ENCODE peak calls at places on chromosomes 16 and 17, in five cellular contexts. One of them, this sample, is unnamed.
A peak's percentile ranks its signal among the peaks of the same experiment; 100 is the strongest.

GRCh38 chr17:47698749-47699535 is 5.0 kb downstream of the TBKBP1 start:
- DNase-seq in activated CD8-positive, alpha-beta T cell treated with anti-CD3 and anti-CD28 coated beads for 36 hours: peak; percentile 88
- DNase-seq in NCI-H1436: peak; percentile 47
- DNase-seq in AG08395: peak; percentile 91
- DNase-seq in esophagus muscularis mucosa: no peak
- DNase-seq in this sample: peak; percentile 60

GRCh38 chr16:84883301-84883700 is 63.5 kb downstream of the CRISPLD2 start:
- DNase-seq in activated CD8-positive, alpha-beta T cell treated with anti-CD3 and anti-CD28 coated beads for 36 hours: no peak
- DNase-seq in NCI-H1436: no peak
- DNase-seq in AG08395: peak; percentile 51
- DNase-seq in esophagus muscularis mucosa: no peak
- DNase-seq in this sample: no peak

GRCh38 chr17:72702136-72702735 is 390.3 kb downstream of the SLC39A11 start:
- DNase-seq in activated CD8-positive, alpha-beta T cell treated with anti-CD3 and anti-CD28 coated beads for 36 hours: no peak
- DNase-seq in NCI-H1436: no peak
- DNase-seq in AG08395: peak; percentile 71
- DNase-seq in esophagus muscularis mucosa: no peak
- DNase-seq in this sample: peak; percentile 91

GRCh38 chr17:58268326-58268725 is 12.4 kb downstream of the MPO start:
- DNase-seq in activated CD8-positive, alpha-beta T cell treated with anti-CD3 and anti-CD28 coated beads for 36 hours: no peak
- DNase-seq in NCI-H1436: no peak
- DNase-seq in AG08395: no peak
- DNase-seq in esophagus muscularis mucosa: no peak
- DNase-seq in this sample: no peak

GRCh38 chr16:55437627-55438026 is 41.4 kb upstream of the MMP2 start:
- DNase-seq in activated CD8-positive, alpha-beta T cell treated with anti-CD3 and anti-CD28 coated beads for 36 hours: no peak
- DNase-seq in NCI-H1436: no peak
- DNase-seq in AG08395: peak; percentile 63
- DNase-seq in esophagus muscularis mucosa: no peak
- DNase-seq in this sample: peak; percentile 95

GRCh38 chr17:75643033-75644017 is 10.1 kb downstream of the SMIM5 start:
- DNase-seq in activated CD8-positive, alpha-beta T cell treated with anti-CD3 and anti-CD28 coated beads for 36 hours: no peak
- DNase-seq in NCI-H1436: no peak
- DNase-seq in AG08395: no peak
- DNase-seq in esophagus muscularis mucosa: no peak
- DNase-seq in this sample: no peak

GRCh38 chr16:86461037-86461436 is 49.3 kb upstream of the FOXF1 start:
- DNase-seq in activated CD8-positive, alpha-beta T cell treated with anti-CD3 and anti-CD28 coated beads for 36 hours: no peak
- DNase-seq in NCI-H1436: no peak
- DNase-seq in AG08395: no peak
- DNase-seq in esophagus muscularis mucosa: no peak
- DNase-seq in this sample: no peak

GRCh38 chr17:7315570-7316243 is 547 bp upstream of the GPS2 start:
- DNase-seq in activated CD8-positive, alpha-beta T cell treated with anti-CD3 and anti-CD28 coated beads for 36 hours: no peak
- DNase-seq in NCI-H1436: no peak
- DNase-seq in AG08395: no peak
- DNase-seq in esophagus muscularis mucosa: no peak
- DNase-seq in this sample: no peak

GRCh38 chr16:84138824-84139627 is 6.0 kb downstream of the HSDL1 start:
- DNase-seq in activated CD8-positive, alpha-beta T cell treated with anti-CD3 and anti-CD28 coated beads for 36 hours: peak; percentile 78
- DNase-seq in NCI-H1436: peak; percentile 51
- DNase-seq in AG08395: peak; percentile 33
- DNase-seq in esophagus muscularis mucosa: no peak
- DNase-seq in this sample: no peak

GRCh38 chr16:14957576-14958322 is 17.1 kb upstream of the PDXDC1 start:
- DNase-seq in activated CD8-positive, alpha-beta T cell treated with anti-CD3 and anti-CD28 coated beads for 36 hours: no peak
- DNase-seq in NCI-H1436: no peak
- DNase-seq in AG08395: no peak
- DNase-seq in esophagus muscularis mucosa: no peak
- DNase-seq in this sample: no peak

GRCh38 chr17:59330314-59330942 is 1.0 kb upstream of the YPEL2 start:
- DNase-seq in activated CD8-positive, alpha-beta T cell treated with anti-CD3 and anti-CD28 coated beads for 36 hours: peak; percentile 11
- DNase-seq in NCI-H1436: no peak
- DNase-seq in AG08395: no peak
- DNase-seq in esophagus muscularis mucosa: no peak
- DNase-seq in this sample: no peak

GRCh38 chr17:7020894-7021664 is 1.8 kb upstream of the BCL6B start:
- DNase-seq in activated CD8-positive, alpha-beta T cell treated with anti-CD3 and anti-CD28 coated beads for 36 hours: no peak
- DNase-seq in NCI-H1436: no peak
- DNase-seq in AG08395: no peak
- DNase-seq in esophagus muscularis mucosa: no peak
- DNase-seq in this sample: no peak

GRCh38 chr17:64219571-64219970 is 43.5 kb downstream of the TEX2 start:
- DNase-seq in activated CD8-positive, alpha-beta T cell treated with anti-CD3 and anti-CD28 coated beads for 36 hours: no peak
- DNase-seq in NCI-H1436: no peak
- DNase-seq in AG08395: no peak
- DNase-seq in esophagus muscularis mucosa: no peak
- DNase-seq in this sample: no peak

GRCh38 chr17:60506312-60506711 is 19.7 kb downstream of the APPBP2 start:
- DNase-seq in activated CD8-positive, alpha-beta T cell treated with anti-CD3 and anti-CD28 coated beads for 36 hours: no peak
- DNase-seq in NCI-H1436: no peak
- DNase-seq in AG08395: peak; percentile 62
- DNase-seq in esophagus muscularis mucosa: no peak
- DNase-seq in this sample: peak; percentile 30

GRCh38 chr17:79476074-79476473 is 134.8 kb downstream of the RBFOX3 start:
- DNase-seq in activated CD8-positive, alpha-beta T cell treated with anti-CD3 and anti-CD28 coated beads for 36 hours: no peak
- DNase-seq in NCI-H1436: no peak
- DNase-seq in AG08395: no peak
- DNase-seq in esophagus muscularis mucosa: no peak
- DNase-seq in this sample: no peak

GRCh38 chr17:50123649-50124349 is 6.2 kb downstream of the SAMD14 start:
- DNase-seq in activated CD8-positive, alpha-beta T cell treated with anti-CD3 and anti-CD28 coated beads for 36 hours: no peak
- DNase-seq in NCI-H1436: no peak
- DNase-seq in AG08395: no peak
- DNase-seq in esophagus muscularis mucosa: no peak
- DNase-seq in this sample: no peak

GRCh38 chr16:86059253-86060171 is 160.6 kb downstream of the IRF8 start:
- DNase-seq in activated CD8-positive, alpha-beta T cell treated with anti-CD3 and anti-CD28 coated beads for 36 hours: no peak
- DNase-seq in NCI-H1436: no peak
- DNase-seq in AG08395: no peak
- DNase-seq in esophagus muscularis mucosa: no peak
- DNase-seq in this sample: no peak

GRCh38 chr17:28335959-28336871 is 654 bp downstream of the TNFAIP1 start:
- DNase-seq in activated CD8-positive, alpha-beta T cell treated with anti-CD3 and anti-CD28 coated beads for 36 hours: peak; percentile 60
- DNase-seq in NCI-H1436: peak; percentile 37
- DNase-seq in AG08395: peak; percentile 81
- DNase-seq in esophagus muscularis mucosa: no peak
- DNase-seq in this sample: peak; percentile 86

GRCh38 chr16:81096715-81097208 is 567 bp upstream of the GCSH start:
- DNase-seq in activated CD8-positive, alpha-beta T cell treated with anti-CD3 and anti-CD28 coated beads for 36 hours: no peak
- DNase-seq in NCI-H1436: no peak
- DNase-seq in AG08395: no peak
- DNase-seq in esophagus muscularis mucosa: no peak
- DNase-seq in this sample: no peak

GRCh38 chr16:75065149-75065807 is 51.3 kb downstream of the LDHD start:
- DNase-seq in activated CD8-positive, alpha-beta T cell treated with anti-CD3 and anti-CD28 coated beads for 36 hours: peak; percentile 65
- DNase-seq in NCI-H1436: no peak
- DNase-seq in AG08395: no peak
- DNase-seq in esophagus muscularis mucosa: no peak
- DNase-seq in this sample: no peak

GRCh38 chr16:71479420-71479819 is 9.7 kb downstream of the ZNF19 start:
- DNase-seq in activated CD8-positive, alpha-beta T cell treated with anti-CD3 and anti-CD28 coated beads for 36 hours: peak; percentile 18
- DNase-seq in NCI-H1436: peak; percentile 5
- DNase-seq in AG08395: no peak
- DNase-seq in esophagus muscularis mucosa: no peak
- DNase-seq in this sample: peak; percentile 44

GRCh38 chr16:87973721-87974120 is 22.5 kb downstream of the BANP start:
- DNase-seq in activated CD8-positive, alpha-beta T cell treated with anti-CD3 and anti-CD28 coated beads for 36 hours: no peak
- DNase-seq in NCI-H1436: no peak
- DNase-seq in AG08395: no peak
- DNase-seq in esophagus muscularis mucosa: no peak
- DNase-seq in this sample: no peak

GRCh38 chr16:26247063-26247462 is 555.3 kb downstream of the HS3ST4 start:
- DNase-seq in activated CD8-positive, alpha-beta T cell treated with anti-CD3 and anti-CD28 coated beads for 36 hours: peak; percentile 8
- DNase-seq in NCI-H1436: no peak
- DNase-seq in AG08395: no peak
- DNase-seq in esophagus muscularis mucosa: no peak
- DNase-seq in this sample: no peak

GRCh38 chr16:48133455-48134226 is 22.2 kb downstream of the ABCC12 start:
- DNase-seq in activated CD8-positive, alpha-beta T cell treated with anti-CD3 and anti-CD28 coated beads for 36 hours: no peak
- DNase-seq in NCI-H1436: no peak
- DNase-seq in AG08395: no peak
- DNase-seq in esophagus muscularis mucosa: no peak
- DNase-seq in this sample: no peak

GRCh38 chr17:49822829-49823228 is 25.0 kb downstream of the TAC4 start:
- DNase-seq in activated CD8-positive, alpha-beta T cell treated with anti-CD3 and anti-CD28 coated beads for 36 hours: no peak
- DNase-seq in NCI-H1436: no peak
- DNase-seq in AG08395: peak; percentile 59
- DNase-seq in esophagus muscularis mucosa: no peak
- DNase-seq in this sample: no peak

GRCh38 chr17:14843086-14843795 is 421.9 kb downstream of the PMP22 start:
- DNase-seq in activated CD8-positive, alpha-beta T cell treated with anti-CD3 and anti-CD28 coated beads for 36 hours: no peak
- DNase-seq in NCI-H1436: no peak
- DNase-seq in AG08395: no peak
- DNase-seq in esophagus muscularis mucosa: no peak
- DNase-seq in this sample: no peak

GRCh38 chr16:66420396-66420795 is 6.7 kb upstream of the BEAN1 start:
- DNase-seq in activated CD8-positive, alpha-beta T cell treated with anti-CD3 and anti-CD28 coated beads for 36 hours: no peak
- DNase-seq in NCI-H1436: no peak
- DNase-seq in AG08395: no peak
- DNase-seq in esophagus muscularis mucosa: no peak
- DNase-seq in this sample: no peak

GRCh38 chr17:48002920-48003685 is 32.2 kb downstream of the CDK5RAP3 start:
- DNase-seq in activated CD8-positive, alpha-beta T cell treated with anti-CD3 and anti-CD28 coated beads for 36 hours: no peak
- DNase-seq in NCI-H1436: peak; percentile 97
- DNase-seq in AG08395: no peak
- DNase-seq in esophagus muscularis mucosa: no peak
- DNase-seq in this sample: no peak

GRCh38 chr17:20266806-20267458 is 200.4 kb downstream of the LGALS9B start:
- DNase-seq in activated CD8-positive, alpha-beta T cell treated with anti-CD3 and anti-CD28 coated beads for 36 hours: no peak
- DNase-seq in NCI-H1436: peak; percentile 53
- DNase-seq in AG08395: peak; percentile 49
- DNase-seq in esophagus muscularis mucosa: no peak
- DNase-seq in this sample: peak; percentile 83